ENCODE peak calls at places on chromosomes 4 and X, in ten cellular contexts. J is astrocyte of the spinal cord; P is stimulated activated CD4-positive, alpha-beta T cell treated with anti-CD3 and anti-CD28 coated beads, Interleukin-12 subunit alpha, Interleukin-12 subunit beta, amount 100 ng/mL, for 4 hours; T is stimulated activated naive B cell treated with anti-CD40 and anti-IgM and Interleukin-4, amounts not matched to agents 10 μg/mL and 1 μg/mL and 100 μg/mL, for 72 hours; M is Kasumi-1; X is A549; H is glomerular endothelial cell; E is ACHN; A is stimulated activated CD8-positive, alpha-beta memory T cell treated with anti-CD3 and anti-CD28 coated beads, Interleukin-12 subunit alpha, Interleukin-12 subunit beta, amount 100 ng/mL, for 4 hours; Y is osteocyte. Q is an unnamed sample.

GRCh38 chr4:182240161-182241130 is 2.8 kb upstream of the TENM3 start:
- DNase-seq in J (peak; percentile 69), P (no peak), T (no peak), M (no peak), X (peak; percentile 25), H (no peak), E (peak; percentile 83), A (no peak), Y (no peak), Q (no peak)

GRCh38 chr4:30620711-30621110 is 99.5 kb upstream of the PCDH7 start:
- DNase-seq in J (no peak), P (no peak), T (no peak), M (no peak), X (no peak), H (no peak), E (no peak), A (no peak), Y (no peak), Q (no peak)

GRCh38 chrX:22538581-22538980 is 265.9 kb downstream of the CBLL2 start:
- DNase-seq in J (no peak), P (no peak), T (no peak), M (no peak), X (no peak), H (no peak), E (no peak), A (no peak), Y (no peak), Q (no peak)

GRCh38 chr4:10121568-10122097 is 5.0 kb upstream of the WDR1 start:
- DNase-seq in J (no peak), P (no peak), T (no peak), M (no peak), X (no peak), H (no peak), E (peak; percentile 70), A (no peak), Y (no peak), Q (no peak)

GRCh38 chr4:83170952-83171399 is 56.4 kb upstream of the PLAC8 start:
- DNase-seq in J (no peak), P (no peak), T (no peak), M (no peak), X (no peak), H (no peak), E (peak; percentile 8), A (no peak), Y (no peak), Q (no peak)

GRCh38 chr4:152620218-152620617 is 59.6 kb downstream of the TMEM154 start:
- DNase-seq in J (no peak), P (no peak), T (no peak), M (no peak), X (no peak), H (no peak), E (no peak), A (no peak), Y (no peak), Q (no peak)

GRCh38 chr4:589219-589963 is 13.3 kb upstream of the TMEM271 start:
- DNase-seq in J (no peak), P (no peak), T (no peak), M (no peak), X (no peak), H (no peak), E (no peak), A (no peak), Y (peak; percentile 75), Q (no peak)

GRCh38 chrX:123085311-123085940 is 98.7 kb upstream of the GRIA3 start:
- DNase-seq in J (no peak), P (no peak), T (no peak), M (no peak), X (no peak), H (no peak), E (no peak), A (no peak), Y (no peak), Q (no peak)

GRCh38 chrX:154840856-154841255 is 6.4 kb upstream of the SMIM9 start:
- DNase-seq in J (peak; percentile 54), P (no peak), T (no peak), M (peak; percentile 76), X (peak; percentile 28), H (peak; percentile 23), E (peak; percentile 43), A (no peak), Y (no peak), Q (peak; percentile 41)

GRCh38 chr4:95084584-95084983 is 326.8 kb downstream of the BMPR1B start:
- DNase-seq in J (no peak), P (no peak), T (no peak), M (no peak), X (no peak), H (no peak), E (no peak), A (no peak), Y (no peak), Q (no peak)

GRCh38 chrX:65601530-65602281 is 65.7 kb upstream of the MSN start:
- DNase-seq in J (peak; percentile 85), P (no peak), T (peak; percentile 54), M (peak; percentile 50), X (no peak), H (peak; percentile 89), E (no peak), A (peak; percentile 19), Y (peak; percentile 84), Q (peak; percentile 75)

GRCh38 chrX:35847736-35848135 is 49.6 kb downstream of the MAGEB16 start:
- DNase-seq in J (no peak), P (no peak), T (no peak), M (no peak), X (no peak), H (no peak), E (no peak), A (no peak), Y (no peak), Q (no peak)

GRCh38 chrX:320126-320783 is 1.7 kb upstream of the GTPBP6 start:
- DNase-seq in J (no peak), P (no peak), T (no peak), M (no peak), X (no peak), H (no peak), E (no peak), A (no peak), Y (no peak), Q (no peak)

GRCh38 chrX:83022020-83022419 is 486.1 kb upstream of the POU3F4 start:
- DNase-seq in J (no peak), P (no peak), T (no peak), M (peak; percentile 33), X (no peak), H (no peak), E (peak; percentile 4), A (no peak), Y (no peak), Q (no peak)

GRCh38 chr4:2914220-2915126 is 48.7 kb downstream of the NOP14 start:
- DNase-seq in J (no peak), P (no peak), T (peak; percentile 13), M (peak; percentile 16), X (no peak), H (no peak), E (no peak), A (no peak), Y (no peak), Q (no peak)

GRCh38 chr4:143773998-143774898 is 73.8 kb upstream of the FREM3 start:
- DNase-seq in J (peak; percentile 38), P (peak; percentile 22), T (peak; percentile 49), M (peak; percentile 65), X (peak; percentile 1), H (peak; percentile 10), E (peak; percentile 58), A (no peak), Y (no peak), Q (no peak)